ENCODE peak calls at places on chromosomes 16 and 17, in seven cellular contexts. One of them, this sample, is unnamed.

GRCh38 chr16:49477250-49477895 is 103.8 kb downstream of the C16orf78 start:
- DNase-seq in body of pancreas: no peak
- DNase-seq in MM.1S: no peak
- DNase-seq in skeletal muscle cell: no peak
- DNase-seq in osteoblast: no peak
- DNase-seq in Peyer's patch: no peak
- DNase-seq in H7: no peak
- DNase-seq in this sample: no peak

GRCh38 chr17:51013322-51013721 is 107.3 kb downstream of the SPAG9 start:
- DNase-seq in body of pancreas: no peak
- DNase-seq in Peyer's patch: no peak
- DNase-seq in MM.1S: no peak
- DNase-seq in osteoblast: no peak
- DNase-seq in skeletal muscle cell: no peak
- DNase-seq in H7: no peak
- DNase-seq in this sample: no peak

GRCh38 chr17:17888821-17889220 is 52.0 kb upstream of the SREBF1 start:
- DNase-seq in body of pancreas: no peak
- DNase-seq in MM.1S: no peak
- DNase-seq in H7: peak
- DNase-seq in osteoblast: peak
- DNase-seq in skeletal muscle cell: no peak
- DNase-seq in Peyer's patch: peak
- DNase-seq in this sample: no peak

GRCh38 chr16:22933173-22933572 is 119.2 kb downstream of the HS3ST2 start:
- DNase-seq in MM.1S: no peak
- DNase-seq in Peyer's patch: no peak
- DNase-seq in body of pancreas: no peak
- DNase-seq in H7: no peak
- DNase-seq in osteoblast: no peak
- DNase-seq in skeletal muscle cell: no peak
- DNase-seq in this sample: no peak

GRCh38 chr16:85055503-85056210 is 28.1 kb downstream of the KIAA0513 start:
- DNase-seq in MM.1S: peak
- DNase-seq in body of pancreas: no peak
- DNase-seq in skeletal muscle cell: peak
- DNase-seq in H7: no peak
- DNase-seq in osteoblast: no peak
- DNase-seq in Peyer's patch: no peak
- DNase-seq in this sample: no peak

GRCh38 chr17:32341141-32341856 is 674 bp downstream of the C17orf75 start:
- DNase-seq in skeletal muscle cell: no peak
- DNase-seq in MM.1S: peak
- DNase-seq in body of pancreas: no peak
- DNase-seq in Peyer's patch: no peak
- DNase-seq in osteoblast: no peak
- DNase-seq in H7: no peak
- DNase-seq in this sample: no peak

GRCh38 chr17:68993112-68993511 is 37.9 kb upstream of the ABCA8 start:
- DNase-seq in H7: no peak
- DNase-seq in skeletal muscle cell: peak
- DNase-seq in Peyer's patch: no peak
- DNase-seq in MM.1S: no peak
- DNase-seq in osteoblast: peak
- DNase-seq in body of pancreas: no peak
- DNase-seq in this sample: no peak

GRCh38 chr16:15538484-15538883 is 104.1 kb downstream of the BMERB1 start:
- DNase-seq in skeletal muscle cell: no peak
- DNase-seq in H7: no peak
- DNase-seq in body of pancreas: no peak
- DNase-seq in Peyer's patch: no peak
- DNase-seq in osteoblast: no peak
- DNase-seq in MM.1S: no peak
- DNase-seq in this sample: no peak

GRCh38 chr16:35252356-35252936 is 1793.0 kb downstream of the TP53TG3F start:
- DNase-seq in MM.1S: no peak
- DNase-seq in H7: no peak
- DNase-seq in body of pancreas: no peak
- DNase-seq in osteoblast: no peak
- DNase-seq in skeletal muscle cell: no peak
- DNase-seq in Peyer's patch: no peak
- DNase-seq in this sample: no peak

GRCh38 chr16:21608647-21609328 is 9.4 kb downstream of the METTL9 start:
- DNase-seq in osteoblast: no peak
- DNase-seq in H7: no peak
- DNase-seq in Peyer's patch: no peak
- DNase-seq in body of pancreas: no peak
- DNase-seq in skeletal muscle cell: no peak
- DNase-seq in MM.1S: no peak
- DNase-seq in this sample: no peak

GRCh38 chr16:75105306-75106061 is 11.1 kb downstream of the LDHD start:
- DNase-seq in H7: peak
- DNase-seq in osteoblast: peak
- DNase-seq in Peyer's patch: no peak
- DNase-seq in body of pancreas: no peak
- DNase-seq in MM.1S: no peak
- DNase-seq in skeletal muscle cell: no peak
- DNase-seq in this sample: no peak

GRCh38 chr16:12801511-12802042 is 2.1 kb downstream of the CPPED1 start:
- DNase-seq in MM.1S: no peak
- DNase-seq in H7: no peak
- DNase-seq in Peyer's patch: no peak
- DNase-seq in body of pancreas: no peak
- DNase-seq in skeletal muscle cell: peak
- DNase-seq in osteoblast: peak
- DNase-seq in this sample: no peak

GRCh38 chr16:12803203-12804093 is at the start of gene CPPED1:
- DNase-seq in skeletal muscle cell: peak
- DNase-seq in body of pancreas: peak
- DNase-seq in H7: peak
- DNase-seq in Peyer's patch: peak
- DNase-seq in MM.1S: peak
- DNase-seq in osteoblast: peak
- DNase-seq in this sample: peak

GRCh38 chr16:12800751-12801308 is 2.9 kb downstream of the CPPED1 start:
- DNase-seq in skeletal muscle cell: no peak
- DNase-seq in osteoblast: peak
- DNase-seq in H7: no peak
- DNase-seq in Peyer's patch: no peak
- DNase-seq in body of pancreas: no peak
- DNase-seq in MM.1S: no peak
- DNase-seq in this sample: no peak

GRCh38 chr16:12802661-12803060 is 1.0 kb downstream of the CPPED1 start:
- DNase-seq in osteoblast: peak
- DNase-seq in Peyer's patch: no peak
- DNase-seq in MM.1S: no peak
- DNase-seq in body of pancreas: no peak
- DNase-seq in H7: peak
- DNase-seq in skeletal muscle cell: no peak
- DNase-seq in this sample: no peak

GRCh38 chr16:12802048-12802447 is 1.6 kb downstream of the CPPED1 start:
- DNase-seq in Peyer's patch: no peak
- DNase-seq in MM.1S: no peak
- DNase-seq in H7: no peak
- DNase-seq in skeletal muscle cell: no peak
- DNase-seq in body of pancreas: no peak
- DNase-seq in osteoblast: peak
- DNase-seq in this sample: no peak
- H3K4me3 ChIP-seq in Peyer's patch: peak
- H3K4me3 ChIP-seq in MM.1S: no peak
- H3K4me3 ChIP-seq in H7: no peak
- H3K4me3 ChIP-seq in skeletal muscle cell: peak
- H3K4me3 ChIP-seq in body of pancreas: no peak
- H3K4me3 ChIP-seq in osteoblast: peak
- H3K4me3 ChIP-seq in this sample: no peak

GRCh38 chr17:1644493-1645206 is 882 bp downstream of the SCARF1 start:
- DNase-seq in H7: peak
- DNase-seq in skeletal muscle cell: no peak
- DNase-seq in osteoblast: peak
- DNase-seq in MM.1S: no peak
- DNase-seq in Peyer's patch: no peak
- DNase-seq in body of pancreas: no peak
- DNase-seq in this sample: no peak

GRCh38 chr17:1646199-1646875 is 805 bp upstream of the SCARF1 start:
- DNase-seq in skeletal muscle cell: no peak
- DNase-seq in H7: peak
- DNase-seq in body of pancreas: no peak
- DNase-seq in Peyer's patch: no peak
- DNase-seq in MM.1S: no peak
- DNase-seq in osteoblast: peak
- DNase-seq in this sample: no peak

GRCh38 chr17:1643293-1643998 is 2.1 kb downstream of the SCARF1 start:
- DNase-seq in osteoblast: peak
- DNase-seq in Peyer's patch: peak
- DNase-seq in MM.1S: peak
- DNase-seq in skeletal muscle cell: no peak
- DNase-seq in body of pancreas: peak
- DNase-seq in H7: peak
- DNase-seq in this sample: no peak

GRCh38 chr17:1643999-1644492 is 1.5 kb downstream of the SCARF1 start:
- DNase-seq in osteoblast: peak
- DNase-seq in skeletal muscle cell: no peak
- DNase-seq in MM.1S: no peak
- DNase-seq in H7: peak
- DNase-seq in body of pancreas: no peak
- DNase-seq in Peyer's patch: no peak
- DNase-seq in this sample: no peak

GRCh38 chr17:1645207-1646171 is at the start of gene SCARF1:
- DNase-seq in MM.1S: no peak
- DNase-seq in H7: peak
- DNase-seq in body of pancreas: no peak
- DNase-seq in Peyer's patch: no peak
- DNase-seq in skeletal muscle cell: no peak
- DNase-seq in osteoblast: peak
- DNase-seq in this sample: no peak
- H3K4me3 ChIP-seq in MM.1S: no peak
- H3K4me3 ChIP-seq in H7: peak
- H3K4me3 ChIP-seq in body of pancreas: no peak
- H3K4me3 ChIP-seq in Peyer's patch: peak
- H3K4me3 ChIP-seq in skeletal muscle cell: no peak
- H3K4me3 ChIP-seq in osteoblast: no peak
- H3K4me3 ChIP-seq in this sample: no peak

DNA sequence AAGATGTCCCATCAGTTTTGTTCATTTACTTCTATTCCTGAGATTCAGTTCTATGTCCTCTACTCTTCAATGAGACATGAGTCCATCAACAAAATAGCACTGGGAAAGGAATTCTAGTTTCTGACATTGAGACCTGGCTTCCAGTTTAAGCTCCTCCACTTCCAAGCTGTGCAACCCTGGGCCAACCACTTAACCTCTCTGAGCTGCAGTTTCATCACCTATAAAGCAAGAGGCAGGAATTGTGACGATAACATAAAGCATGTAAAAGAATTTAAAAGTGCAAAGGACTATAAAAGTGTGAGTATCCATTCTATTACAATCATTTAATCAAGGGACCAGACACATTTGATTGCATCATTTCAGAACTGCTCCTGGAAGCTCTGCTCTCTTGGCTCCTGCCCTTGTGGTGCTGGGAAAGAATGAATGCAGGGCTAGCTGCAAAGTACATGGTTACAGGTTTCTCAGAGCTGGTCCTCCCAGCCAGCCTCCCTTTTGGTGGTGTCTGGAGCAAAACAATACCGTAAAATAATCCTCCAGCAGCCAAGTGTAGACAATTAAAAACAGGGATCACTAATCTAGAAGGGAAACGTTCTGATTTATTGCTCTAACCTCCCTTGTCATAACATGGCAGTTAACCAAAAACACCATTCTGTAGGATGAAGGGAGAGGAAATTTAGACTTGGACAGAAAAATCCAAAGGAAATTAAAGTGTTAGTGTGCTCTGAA is 113.9 kb downstream of the VPS53 start:
- DNase-seq in Peyer's patch: no peak
- DNase-seq in osteoblast: peak
- DNase-seq in MM.1S: no peak
- DNase-seq in H7: no peak
- DNase-seq in body of pancreas: no peak
- DNase-seq in skeletal muscle cell: no peak
- DNase-seq in this sample: no peak
- H3K4me3 ChIP-seq in Peyer's patch: no peak
- H3K4me3 ChIP-seq in osteoblast: no peak
- H3K4me3 ChIP-seq in MM.1S: no peak
- H3K4me3 ChIP-seq in H7: no peak
- H3K4me3 ChIP-seq in body of pancreas: no peak
- H3K4me3 ChIP-seq in skeletal muscle cell: no peak
- H3K4me3 ChIP-seq in this sample: no peak

DNA sequence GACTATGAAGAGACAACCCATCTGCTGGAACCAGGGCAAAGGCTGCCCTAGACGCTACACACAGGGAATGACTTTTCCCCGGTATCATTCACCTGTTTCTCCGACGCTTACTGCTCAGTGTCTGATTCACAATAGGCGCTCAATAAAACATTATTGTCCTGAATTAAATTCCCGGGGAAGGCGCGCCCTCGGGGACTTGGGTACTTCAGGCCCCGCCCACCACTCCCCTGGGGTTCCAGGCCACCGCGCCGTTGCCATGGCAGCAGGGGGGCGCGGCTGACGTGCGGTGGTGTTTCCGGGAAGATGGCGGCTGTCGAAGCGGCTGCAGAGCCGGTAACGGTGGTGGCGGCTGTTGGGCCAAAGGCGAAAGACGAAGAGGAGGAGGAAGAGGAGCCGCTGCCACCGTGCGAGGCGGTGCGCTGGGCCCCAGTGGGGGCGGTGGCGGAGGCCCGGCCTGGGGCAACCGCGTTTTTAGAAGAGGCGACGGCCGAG is at the start of gene RUNDC1:
- DNase-seq in skeletal muscle cell: no peak
- DNase-seq in body of pancreas: peak
- DNase-seq in osteoblast: peak
- DNase-seq in H7: peak
- DNase-seq in Peyer's patch: peak
- DNase-seq in MM.1S: peak
- DNase-seq in this sample: no peak
- H3K4me3 ChIP-seq in skeletal muscle cell: peak
- H3K4me3 ChIP-seq in body of pancreas: peak
- H3K4me3 ChIP-seq in osteoblast: peak
- H3K4me3 ChIP-seq in H7: peak
- H3K4me3 ChIP-seq in Peyer's patch: peak
- H3K4me3 ChIP-seq in MM.1S: peak
- H3K4me3 ChIP-seq in this sample: peak

DNA sequence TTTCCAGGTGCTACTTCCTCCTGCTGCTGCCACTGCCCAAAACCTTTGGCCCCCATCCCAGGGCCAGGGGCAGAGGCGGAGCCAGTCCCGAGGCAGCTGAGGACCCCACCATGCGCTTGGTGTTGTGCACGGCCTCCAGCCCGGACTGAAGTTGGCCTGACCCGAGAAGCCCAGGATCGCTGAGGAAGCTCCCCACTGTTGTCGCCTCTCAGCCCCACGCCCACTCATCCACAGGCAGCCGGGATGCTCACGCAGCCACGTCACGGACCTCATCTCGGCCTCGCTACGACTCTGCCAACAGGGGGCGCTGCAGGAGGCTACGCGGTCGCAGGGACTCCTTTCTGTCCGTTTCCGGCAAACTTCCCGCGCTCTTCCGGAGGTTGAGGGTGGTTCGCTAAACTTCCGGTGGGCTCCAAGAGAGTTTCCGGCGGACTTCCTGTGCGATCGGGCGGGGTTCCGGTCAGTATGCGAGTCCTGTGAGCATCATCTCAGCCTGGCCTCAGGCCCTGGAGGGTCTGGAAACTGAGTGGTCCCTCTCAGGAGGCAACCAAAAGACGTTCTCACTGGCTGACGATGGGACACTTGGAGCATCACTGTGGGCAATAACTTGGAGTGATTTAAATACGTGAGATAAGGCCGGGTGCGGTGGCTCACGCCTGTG is 12.4 kb downstream of the ZG16B start:
- DNase-seq in osteoblast: peak
- DNase-seq in H7: peak
- DNase-seq in body of pancreas: peak
- DNase-seq in Peyer's patch: peak
- DNase-seq in skeletal muscle cell: no peak
- DNase-seq in MM.1S: no peak
- DNase-seq in this sample: no peak
- H3K4me3 ChIP-seq in osteoblast: peak
- H3K4me3 ChIP-seq in H7: peak
- H3K4me3 ChIP-seq in body of pancreas: peak
- H3K4me3 ChIP-seq in Peyer's patch: peak
- H3K4me3 ChIP-seq in skeletal muscle cell: no peak
- H3K4me3 ChIP-seq in MM.1S: no peak
- H3K4me3 ChIP-seq in this sample: no peak

This sample was measured in HFF-Myc.